ENCODE peak calls at places on chromosome 2, in four cellular contexts. B is A549, I is H1, C is WTC11. O is an unnamed sample.

GRCh38 chr2:46422717-46423394 is 56.5 kb upstream of the TMEM247 start:
- DNase-seq in B (no peak), I (no peak), C (no peak), O (no peak)

GRCh38 chr2:102301867-102302362 is 9.4 kb upstream of the IL1RL1 start:
- DNase-seq in B (peak; percentile 40), I (peak; percentile 7), C (peak; percentile 47), O (peak; percentile 51)

GRCh38 chr2:83435989-83436388 is 1023.1 kb downstream of the SUCLG1 start:
- DNase-seq in B (no peak), I (no peak), C (no peak), O (no peak)

GRCh38 chr2:7905756-7906155 is 776.1 kb upstream of the ID2 start:
- DNase-seq in B (no peak), I (no peak), C (no peak), O (no peak)

GRCh38 chr2:43136862-43137261 is 89.5 kb downstream of the ZFP36L2 start:
- DNase-seq in B (no peak), I (no peak), C (no peak), O (no peak)

GRCh38 chr2:10499275-10499907 is 51.3 kb upstream of the ODC1 start:
- DNase-seq in B (no peak), I (no peak), C (no peak), O (no peak)

GRCh38 chr2:187890690-187891089 is 336.5 kb upstream of the TFPI start:
- DNase-seq in B (no peak), I (no peak), C (no peak), O (peak; percentile 54)

GRCh38 chr2:230323385-230324106 is 3.4 kb upstream of the SP140L start:
- DNase-seq in B (peak; percentile 45), I (no peak), C (no peak), O (no peak)

GRCh38 chr2:126244937-126245336 is 411.0 kb upstream of the GYPC start:
- DNase-seq in B (peak; percentile 59), I (peak; percentile 51), C (peak; percentile 63), O (no peak)

GRCh38 chr2:29481313-29481712 is 366.1 kb downstream of the CLIP4 start:
- DNase-seq in B (no peak), I (no peak), C (no peak), O (no peak)

GRCh38 chr2:62570861-62571698 is 65.1 kb upstream of the TMEM17 start:
- DNase-seq in B (peak; percentile 63), I (no peak), C (peak; percentile 52), O (peak; percentile 24)

GRCh38 chr2:212124597-212124996 is 414.0 kb downstream of the ERBB4 start:
- DNase-seq in B (peak; percentile 16), I (no peak), C (no peak), O (no peak)

GRCh38 chr2:174673876-174674275 is 76.3 kb upstream of the WIPF1 start:
- DNase-seq in B (no peak), I (no peak), C (no peak), O (no peak)

GRCh38 chr2:67649331-67650071 is 252.4 kb downstream of the ETAA1 start:
- DNase-seq in B (peak; percentile 21), I (no peak), C (no peak), O (peak; percentile 5)

GRCh38 chr2:54858021-54858681 is 134.7 kb downstream of the EML6 start:
- DNase-seq in B (peak; percentile 41), I (no peak), C (no peak), O (no peak)

GRCh38 chr2:213021971-213022899 is 129.2 kb downstream of the IKZF2 start:
- DNase-seq in B (no peak), I (no peak), C (no peak), O (no peak)

GRCh38 chr2:168948621-168949212 is 47.6 kb downstream of the G6PC2 start:
- DNase-seq in B (peak; percentile 32), I (no peak), C (no peak), O (peak; percentile 31)

GRCh38 chr2:73297586-73297985 is 4.2 kb upstream of the EGR4 start:
- DNase-seq in B (no peak), I (no peak), C (peak; percentile 22), O (no peak)

GRCh38 chr2:175080479-175080878 is 75.3 kb upstream of the CHN1 start:
- DNase-seq in B (no peak), I (no peak), C (no peak), O (no peak)

GRCh38 chr2:208189782-208190181 is at the start of gene C2orf80:
- DNase-seq in B (no peak), I (no peak), C (no peak), O (no peak)

GRCh38 chr2:13919981-13920382 is 712.5 kb upstream of the LRATD1 start:
- DNase-seq in B (no peak), I (no peak), C (no peak), O (no peak)

GRCh38 chr2:189254268-189254883 is 74.8 kb upstream of the COL5A2 start:
- DNase-seq in B (peak; percentile 54), I (no peak), C (no peak), O (no peak)

GRCh38 chr2:224041554-224041953 is 2.5 kb upstream of the SERPINE2 start:
- DNase-seq in B (no peak), I (no peak), C (no peak), O (no peak)

GRCh38 chr2:150309681-150310080 is 177.8 kb downstream of the RND3 start:
- DNase-seq in B (peak; percentile 74), I (no peak), C (no peak), O (no peak)

DNA sequence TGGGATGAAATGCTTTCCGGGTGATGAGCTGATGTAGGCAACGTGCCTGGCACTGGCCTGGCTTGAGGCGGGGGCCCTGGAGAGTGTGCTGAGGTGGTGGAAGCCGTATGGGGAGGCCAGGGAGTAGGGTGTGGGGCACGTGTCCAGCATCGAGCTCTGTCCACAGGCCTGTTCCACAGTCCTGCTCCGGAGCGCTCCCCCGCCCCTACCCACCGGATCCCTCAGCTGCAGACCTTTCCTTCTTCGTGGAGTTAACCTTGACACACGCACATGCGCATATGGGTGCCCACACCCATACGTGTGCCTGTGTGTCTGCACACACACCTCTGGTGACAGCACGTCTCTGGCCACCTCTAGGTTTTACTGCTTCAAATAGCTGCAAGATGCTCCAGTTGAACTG is 49.3 kb downstream of the INHBB start:
- DNase-seq in B (no peak), I (no peak), C (no peak), O (no peak)
- TF ChIP-seq JUN in B (no peak), I (no peak), C (no peak), O (no peak)

DNA sequence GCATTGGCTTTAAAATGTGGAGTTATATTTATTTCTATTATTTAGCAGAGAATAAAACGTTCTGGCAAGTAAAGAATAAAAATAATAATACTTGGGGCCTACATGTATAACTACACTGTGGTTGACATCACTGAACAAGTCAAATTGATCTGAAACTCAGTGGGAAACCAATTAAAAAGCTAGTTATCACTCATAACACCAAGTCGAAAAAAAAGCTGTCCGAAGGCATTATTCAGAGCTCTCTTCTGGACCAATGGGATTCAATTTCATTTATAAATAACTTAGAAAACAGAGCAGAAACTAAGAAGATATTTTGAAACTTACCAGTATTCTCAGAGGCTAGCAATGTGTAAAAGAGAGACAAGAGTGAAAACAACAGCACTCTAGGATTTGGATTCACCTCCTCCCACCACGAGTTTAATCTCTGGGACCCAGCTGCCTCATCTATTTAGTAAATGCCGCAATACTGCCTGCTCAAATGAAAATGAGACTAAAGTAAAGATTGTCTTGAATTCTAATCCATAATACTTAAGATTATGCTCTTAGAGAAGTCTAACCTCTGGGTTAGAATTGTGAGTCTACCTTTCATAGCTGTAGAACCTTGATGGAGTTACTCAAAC is 128.4 kb downstream of the NBAS start:
- DNase-seq in B (no peak), I (no peak), C (no peak), O (no peak)
- TF ChIP-seq JUN in B (no peak), I (no peak), C (no peak), O (no peak)

DNA sequence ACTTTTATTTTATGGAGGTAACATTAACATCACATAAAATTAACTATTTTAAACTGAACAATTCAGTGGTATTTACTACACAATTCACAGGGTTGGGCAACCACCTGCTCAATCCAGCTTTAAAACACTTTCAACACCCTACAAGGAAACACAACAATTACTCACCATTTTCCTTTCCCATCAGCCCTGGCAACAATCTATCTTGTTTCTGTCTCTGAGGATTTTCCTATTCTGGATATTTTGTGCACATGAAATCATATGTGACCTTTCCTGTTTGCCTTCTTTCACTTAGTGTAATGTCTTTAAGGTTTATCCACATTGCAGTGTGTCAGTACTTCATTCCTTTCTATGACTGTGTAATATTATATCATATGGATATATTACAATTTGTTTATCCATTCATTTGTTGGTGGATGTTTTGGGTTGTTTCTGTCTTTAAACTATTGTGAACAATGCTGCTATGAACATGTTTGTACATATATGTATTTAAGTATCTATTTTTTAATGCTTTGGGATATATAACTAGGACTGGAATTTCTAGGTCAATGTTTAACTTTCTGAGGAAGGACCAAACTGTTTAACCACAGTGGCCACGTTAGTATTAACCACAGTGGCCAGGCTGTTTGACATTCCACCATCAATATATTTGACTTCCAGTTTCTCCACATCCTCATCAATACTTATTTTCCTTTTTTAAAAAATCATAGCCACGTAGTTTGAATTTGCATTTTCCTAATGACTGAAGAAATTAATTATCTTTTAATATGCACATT is 72.4 kb upstream of the KIF5C start:
- DNase-seq in B (no peak), I (no peak), C (no peak), O (peak; percentile 23)
- TF ChIP-seq JUN in B (no peak), I (no peak), C (no peak), O (no peak)

GRCh38 chr2:26605195-26605968 is 35.8 kb downstream of the CIB4 start:
- DNase-seq in B (peak; percentile 78), I (peak; percentile 36), C (peak; percentile 67), O (peak; percentile 52)
- TF ChIP-seq JUN in B (peak; percentile 33), I (no peak), C (no peak), O (no peak)

GRCh38 chr2:133561045-133561852 is 7.0 kb downstream of the NCKAP5 start:
- DNase-seq in B (peak; percentile 70), I (no peak), C (no peak), O (peak; percentile 74)
- TF ChIP-seq JUN in B (no peak), I (no peak), C (no peak), O (no peak)

DNA sequence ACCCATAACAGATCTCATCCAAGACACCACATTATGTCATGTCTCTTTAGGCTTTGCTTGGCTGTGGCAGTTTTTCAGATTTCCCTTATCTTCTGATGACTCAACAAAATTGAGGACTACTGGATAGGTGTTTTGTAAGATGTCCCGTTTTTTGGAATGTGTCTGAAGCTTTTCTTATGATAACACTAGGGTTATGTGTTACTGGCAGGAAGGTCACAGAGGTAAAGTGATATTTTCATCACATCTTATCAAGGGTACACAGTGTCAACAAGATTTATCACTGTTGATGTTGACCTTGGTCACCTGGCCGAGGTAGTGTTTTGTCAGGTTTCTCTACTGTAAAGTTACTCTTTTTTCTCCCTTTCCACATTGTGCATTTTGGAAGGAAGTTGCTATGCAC is 44.8 kb upstream of the UPP2 start:
- DNase-seq in B (no peak), I (no peak), C (no peak), O (no peak)
- TF ChIP-seq JUN in B (no peak), I (no peak), C (no peak), O (no peak)

DNA sequence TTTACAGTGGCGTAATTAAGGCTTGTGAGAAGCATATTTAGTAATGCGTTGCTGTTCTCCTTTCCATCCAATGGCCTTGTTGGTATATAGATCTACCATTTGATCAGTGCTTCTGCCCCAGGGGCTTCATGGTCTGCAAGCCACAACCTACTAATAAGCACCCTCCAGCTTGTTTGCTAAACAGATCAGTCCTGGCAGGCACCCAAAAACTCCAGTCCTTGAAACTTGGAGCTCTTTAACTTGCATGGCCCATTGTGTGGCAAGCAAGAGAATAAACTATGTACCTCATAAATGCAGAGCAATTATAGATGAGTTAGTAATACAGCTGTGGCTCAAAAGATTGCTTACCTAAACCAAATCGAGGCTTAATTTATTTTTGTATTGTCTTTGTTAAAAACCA is 158.5 kb downstream of the FTCDNL1 start:
- DNase-seq in B (no peak), I (no peak), C (no peak), O (no peak)
- TF ChIP-seq JUN in B (no peak), I (no peak), C (no peak), O (no peak)

O was measured in endothelial cell of umbilical vein.